ENCODE peak calls at places on chromosomes 13 and 19, in six cellular contexts. One of them, this sample, is unnamed.

GRCh38 chr13:88051746-88052482 is 380.7 kb downstream of the SLITRK5 start:
- DNase-seq in cardiac fibroblast: no peak
- DNase-seq in effector memory CD4-positive, alpha-beta T cell: no peak
- DNase-seq in choroid plexus epithelial cell: no peak
- DNase-seq in lower lobe of right lung: peak; percentile 46
- DNase-seq in Jurkat, Clone E6-1: no peak
- DNase-seq in this sample: no peak

GRCh38 chr19:58562126-58563033 is 4.0 kb upstream of the UBE2M start:
- DNase-seq in lower lobe of right lung: peak; percentile 66
- DNase-seq in cardiac fibroblast: peak; percentile 46
- DNase-seq in choroid plexus epithelial cell: peak; percentile 40
- DNase-seq in Jurkat, Clone E6-1: no peak
- DNase-seq in effector memory CD4-positive, alpha-beta T cell: no peak
- DNase-seq in this sample: peak; percentile 85

GRCh38 chr13:75101997-75102720 is 379.8 kb downstream of the TBC1D4 start:
- DNase-seq in cardiac fibroblast: no peak
- DNase-seq in choroid plexus epithelial cell: peak; percentile 52
- DNase-seq in lower lobe of right lung: no peak
- DNase-seq in Jurkat, Clone E6-1: no peak
- DNase-seq in effector memory CD4-positive, alpha-beta T cell: no peak
- DNase-seq in this sample: no peak

GRCh38 chr19:10888421-10888866 is 17.1 kb downstream of the CARM1 start:
- DNase-seq in cardiac fibroblast: no peak
- DNase-seq in Jurkat, Clone E6-1: no peak
- DNase-seq in lower lobe of right lung: no peak
- DNase-seq in choroid plexus epithelial cell: no peak
- DNase-seq in effector memory CD4-positive, alpha-beta T cell: no peak
- DNase-seq in this sample: no peak

GRCh38 chr13:59145381-59145780 is 1018.3 kb downstream of the DIAPH3 start:
- DNase-seq in choroid plexus epithelial cell: no peak
- DNase-seq in Jurkat, Clone E6-1: no peak
- DNase-seq in effector memory CD4-positive, alpha-beta T cell: no peak
- DNase-seq in cardiac fibroblast: no peak
- DNase-seq in lower lobe of right lung: no peak
- DNase-seq in this sample: no peak

GRCh38 chr19:49524812-49525455 is 2.9 kb upstream of the RCN3 start:
- DNase-seq in lower lobe of right lung: no peak
- DNase-seq in Jurkat, Clone E6-1: no peak
- DNase-seq in choroid plexus epithelial cell: no peak
- DNase-seq in effector memory CD4-positive, alpha-beta T cell: no peak
- DNase-seq in cardiac fibroblast: no peak
- DNase-seq in this sample: no peak

GRCh38 chr13:97222934-97223710 is 989 bp downstream of the MBNL2 start:
- DNase-seq in choroid plexus epithelial cell: no peak
- DNase-seq in effector memory CD4-positive, alpha-beta T cell: no peak
- DNase-seq in cardiac fibroblast: no peak
- DNase-seq in lower lobe of right lung: no peak
- DNase-seq in Jurkat, Clone E6-1: no peak
- DNase-seq in this sample: no peak

GRCh38 chr19:49165111-49165750 is 7.6 kb downstream of the TRPM4 start:
- DNase-seq in choroid plexus epithelial cell: peak; percentile 32
- DNase-seq in Jurkat, Clone E6-1: no peak
- DNase-seq in cardiac fibroblast: no peak
- DNase-seq in lower lobe of right lung: no peak
- DNase-seq in effector memory CD4-positive, alpha-beta T cell: no peak
- DNase-seq in this sample: no peak

GRCh38 chr13:112435973-112436372 is 59.8 kb downstream of the SPACA7 start:
- DNase-seq in choroid plexus epithelial cell: no peak
- DNase-seq in cardiac fibroblast: no peak
- DNase-seq in Jurkat, Clone E6-1: no peak
- DNase-seq in effector memory CD4-positive, alpha-beta T cell: no peak
- DNase-seq in lower lobe of right lung: no peak
- DNase-seq in this sample: no peak

GRCh38 chr13:52006491-52007245 is 4.6 kb downstream of the ATP7B start:
- DNase-seq in effector memory CD4-positive, alpha-beta T cell: no peak
- DNase-seq in lower lobe of right lung: no peak
- DNase-seq in choroid plexus epithelial cell: peak; percentile 27
- DNase-seq in cardiac fibroblast: no peak
- DNase-seq in Jurkat, Clone E6-1: no peak
- DNase-seq in this sample: no peak

GRCh38 chr19:3098141-3098514 is 4.0 kb downstream of the GNA11 start:
- DNase-seq in choroid plexus epithelial cell: no peak
- DNase-seq in lower lobe of right lung: no peak
- DNase-seq in Jurkat, Clone E6-1: no peak
- DNase-seq in effector memory CD4-positive, alpha-beta T cell: no peak
- DNase-seq in cardiac fibroblast: no peak
- DNase-seq in this sample: peak; percentile 10

GRCh38 chr19:12947702-12948596 is 2.3 kb downstream of the RAD23A start:
- DNase-seq in cardiac fibroblast: no peak
- DNase-seq in effector memory CD4-positive, alpha-beta T cell: no peak
- DNase-seq in Jurkat, Clone E6-1: no peak
- DNase-seq in lower lobe of right lung: peak; percentile 48
- DNase-seq in choroid plexus epithelial cell: no peak
- DNase-seq in this sample: no peak

GRCh38 chr13:71218960-71219359 is 648.0 kb downstream of the DACH1 start:
- DNase-seq in choroid plexus epithelial cell: peak; percentile 19
- DNase-seq in lower lobe of right lung: no peak
- DNase-seq in cardiac fibroblast: no peak
- DNase-seq in effector memory CD4-positive, alpha-beta T cell: no peak
- DNase-seq in Jurkat, Clone E6-1: peak; percentile 1
- DNase-seq in this sample: no peak

GRCh38 chr19:45911291-45911690 is 3.3 kb downstream of the NANOS2 start:
- DNase-seq in choroid plexus epithelial cell: no peak
- DNase-seq in cardiac fibroblast: no peak
- DNase-seq in Jurkat, Clone E6-1: no peak
- DNase-seq in lower lobe of right lung: no peak
- DNase-seq in effector memory CD4-positive, alpha-beta T cell: no peak
- DNase-seq in this sample: no peak

GRCh38 chr13:106373304-106373988 is 162.0 kb downstream of the EFNB2 start:
- DNase-seq in choroid plexus epithelial cell: peak; percentile 44
- DNase-seq in cardiac fibroblast: peak; percentile 11
- DNase-seq in lower lobe of right lung: no peak
- DNase-seq in Jurkat, Clone E6-1: no peak
- DNase-seq in effector memory CD4-positive, alpha-beta T cell: no peak
- DNase-seq in this sample: peak; percentile 19

GRCh38 chr19:43468354-43469159 is 3.1 kb upstream of the LYPD3 start:
- DNase-seq in Jurkat, Clone E6-1: no peak
- DNase-seq in lower lobe of right lung: no peak
- DNase-seq in choroid plexus epithelial cell: no peak
- DNase-seq in effector memory CD4-positive, alpha-beta T cell: no peak
- DNase-seq in cardiac fibroblast: no peak
- DNase-seq in this sample: no peak

GRCh38 chr19:44648536-44649370 is 5.0 kb downstream of the PVR start:
- DNase-seq in choroid plexus epithelial cell: peak; percentile 72
- DNase-seq in lower lobe of right lung: peak; percentile 34
- DNase-seq in cardiac fibroblast: peak; percentile 93
- DNase-seq in effector memory CD4-positive, alpha-beta T cell: no peak
- DNase-seq in Jurkat, Clone E6-1: no peak
- DNase-seq in this sample: no peak

GRCh38 chr19:28305513-28305912 is 907.4 kb downstream of the UQCRFS1 start:
- DNase-seq in cardiac fibroblast: no peak
- DNase-seq in Jurkat, Clone E6-1: peak; percentile 70
- DNase-seq in effector memory CD4-positive, alpha-beta T cell: no peak
- DNase-seq in lower lobe of right lung: no peak
- DNase-seq in choroid plexus epithelial cell: no peak
- DNase-seq in this sample: no peak

GRCh38 chr13:113022391-113023216 is 53.6 kb downstream of the MCF2L start:
- DNase-seq in lower lobe of right lung: no peak
- DNase-seq in effector memory CD4-positive, alpha-beta T cell: no peak
- DNase-seq in Jurkat, Clone E6-1: no peak
- DNase-seq in choroid plexus epithelial cell: no peak
- DNase-seq in cardiac fibroblast: no peak
- DNase-seq in this sample: no peak

GRCh38 chr13:101144808-101145419 is 271.4 kb downstream of the NALCN start:
- DNase-seq in choroid plexus epithelial cell: peak; percentile 78
- DNase-seq in Jurkat, Clone E6-1: peak; percentile 53
- DNase-seq in cardiac fibroblast: peak; percentile 73
- DNase-seq in lower lobe of right lung: no peak
- DNase-seq in effector memory CD4-positive, alpha-beta T cell: no peak
- DNase-seq in this sample: no peak

GRCh38 chr13:65606622-65607021 is 1623.5 kb downstream of the PCDH9 start:
- DNase-seq in lower lobe of right lung: no peak
- DNase-seq in Jurkat, Clone E6-1: no peak
- DNase-seq in effector memory CD4-positive, alpha-beta T cell: no peak
- DNase-seq in cardiac fibroblast: peak; percentile 58
- DNase-seq in choroid plexus epithelial cell: peak; percentile 79
- DNase-seq in this sample: no peak

GRCh38 chr19:15296353-15296752 is 36.0 kb downstream of the BRD4 start:
- DNase-seq in choroid plexus epithelial cell: no peak
- DNase-seq in cardiac fibroblast: peak; percentile 59
- DNase-seq in lower lobe of right lung: no peak
- DNase-seq in effector memory CD4-positive, alpha-beta T cell: no peak
- DNase-seq in Jurkat, Clone E6-1: no peak
- DNase-seq in this sample: no peak

GRCh38 chr13:111051656-111052232 is 63.4 kb upstream of the ARHGEF7 start:
- DNase-seq in cardiac fibroblast: no peak
- DNase-seq in Jurkat, Clone E6-1: no peak
- DNase-seq in effector memory CD4-positive, alpha-beta T cell: no peak
- DNase-seq in choroid plexus epithelial cell: no peak
- DNase-seq in lower lobe of right lung: no peak
- DNase-seq in this sample: no peak

GRCh38 chr13:39566216-39566869 is 36.6 kb downstream of the LHFPL6 start:
- DNase-seq in lower lobe of right lung: no peak
- DNase-seq in Jurkat, Clone E6-1: no peak
- DNase-seq in cardiac fibroblast: no peak
- DNase-seq in choroid plexus epithelial cell: no peak
- DNase-seq in effector memory CD4-positive, alpha-beta T cell: no peak
- DNase-seq in this sample: no peak

GRCh38 chr13:73872397-73872796 is 261.8 kb downstream of the KLF12 start:
- DNase-seq in effector memory CD4-positive, alpha-beta T cell: no peak
- DNase-seq in lower lobe of right lung: no peak
- DNase-seq in Jurkat, Clone E6-1: no peak
- DNase-seq in cardiac fibroblast: no peak
- DNase-seq in choroid plexus epithelial cell: peak; percentile 50
- DNase-seq in this sample: no peak

GRCh38 chr19:4624301-4624700 is 15.0 kb upstream of the TNFAIP8L1 start:
- DNase-seq in effector memory CD4-positive, alpha-beta T cell: no peak
- DNase-seq in choroid plexus epithelial cell: no peak
- DNase-seq in lower lobe of right lung: no peak
- DNase-seq in Jurkat, Clone E6-1: no peak
- DNase-seq in cardiac fibroblast: no peak
- DNase-seq in this sample: no peak

GRCh38 chr19:33397536-33398360 is 24.2 kb downstream of the CEBPG start:
- DNase-seq in lower lobe of right lung: peak; percentile 34
- DNase-seq in choroid plexus epithelial cell: peak; percentile 41
- DNase-seq in effector memory CD4-positive, alpha-beta T cell: no peak
- DNase-seq in cardiac fibroblast: no peak
- DNase-seq in Jurkat, Clone E6-1: no peak
- DNase-seq in this sample: no peak

GRCh38 chr19:3575260-3575741 is 2.6 kb downstream of the HMG20B start:
- DNase-seq in cardiac fibroblast: peak; percentile 43
- DNase-seq in choroid plexus epithelial cell: peak; percentile 68
- DNase-seq in effector memory CD4-positive, alpha-beta T cell: no peak
- DNase-seq in Jurkat, Clone E6-1: peak; percentile 44
- DNase-seq in lower lobe of right lung: no peak
- DNase-seq in this sample: no peak

GRCh38 chr13:50801087-50801931 is 42.2 kb downstream of the DLEU7 start:
- DNase-seq in choroid plexus epithelial cell: peak; percentile 90
- DNase-seq in effector memory CD4-positive, alpha-beta T cell: peak; percentile 20
- DNase-seq in cardiac fibroblast: peak; percentile 85
- DNase-seq in lower lobe of right lung: no peak
- DNase-seq in Jurkat, Clone E6-1: peak; percentile 89
- DNase-seq in this sample: peak; percentile 42

GRCh38 chr19:39246951-39247669 is 1.5 kb downstream of the IFNL4 start:
- DNase-seq in choroid plexus epithelial cell: peak; percentile 18
- DNase-seq in Jurkat, Clone E6-1: no peak
- DNase-seq in cardiac fibroblast: peak; percentile 7
- DNase-seq in lower lobe of right lung: peak; percentile 52
- DNase-seq in effector memory CD4-positive, alpha-beta T cell: no peak
- DNase-seq in this sample: peak; percentile 30
- H3K4me3 ChIP-seq in choroid plexus epithelial cell: no peak overlapping the region
- H3K4me3 ChIP-seq in Jurkat, Clone E6-1: no peak overlapping the region
- H3K4me3 ChIP-seq in cardiac fibroblast: no peak overlapping the region
- H3K4me3 ChIP-seq in lower lobe of right lung: peak overlapping the region; percentile 19
- H3K4me3 ChIP-seq in effector memory CD4-positive, alpha-beta T cell: peak overlapping the region; percentile 22
- H3K4me3 ChIP-seq in this sample: no peak overlapping the region

GRCh38 chr19:41941410-41942202 is 13.4 kb upstream of the ERFL start:
- DNase-seq in lower lobe of right lung: no peak
- DNase-seq in cardiac fibroblast: no peak
- DNase-seq in effector memory CD4-positive, alpha-beta T cell: no peak
- DNase-seq in choroid plexus epithelial cell: no peak
- DNase-seq in Jurkat, Clone E6-1: no peak
- DNase-seq in this sample: no peak

GRCh38 chr19:41945135-41945766 is 13.9 kb downstream of the RABAC1 start:
- DNase-seq in effector memory CD4-positive, alpha-beta T cell: peak; percentile 90
- DNase-seq in choroid plexus epithelial cell: no peak
- DNase-seq in cardiac fibroblast: no peak
- DNase-seq in lower lobe of right lung: no peak
- DNase-seq in Jurkat, Clone E6-1: no peak
- DNase-seq in this sample: peak; percentile 90

GRCh38 chr19:41939861-41940442 is 11.7 kb upstream of the ERFL start:
- DNase-seq in cardiac fibroblast: no peak
- DNase-seq in choroid plexus epithelial cell: no peak
- DNase-seq in lower lobe of right lung: peak; percentile 62
- DNase-seq in effector memory CD4-positive, alpha-beta T cell: peak; percentile 33
- DNase-seq in Jurkat, Clone E6-1: no peak
- DNase-seq in this sample: peak; percentile 65

GRCh38 chr19:41940443-41941409 is 12.5 kb upstream of the ERFL start:
- DNase-seq in effector memory CD4-positive, alpha-beta T cell: no peak
- DNase-seq in Jurkat, Clone E6-1: no peak
- DNase-seq in cardiac fibroblast: no peak
- DNase-seq in lower lobe of right lung: no peak
- DNase-seq in choroid plexus epithelial cell: no peak
- DNase-seq in this sample: no peak

GRCh38 chr19:41944336-41944735 is 14.8 kb downstream of the RABAC1 start:
- DNase-seq in lower lobe of right lung: no peak
- DNase-seq in Jurkat, Clone E6-1: no peak
- DNase-seq in effector memory CD4-positive, alpha-beta T cell: no peak
- DNase-seq in cardiac fibroblast: no peak
- DNase-seq in choroid plexus epithelial cell: no peak
- DNase-seq in this sample: no peak
- H3K4me3 ChIP-seq in lower lobe of right lung: no peak overlapping the region
- H3K4me3 ChIP-seq in Jurkat, Clone E6-1: no peak overlapping the region
- H3K4me3 ChIP-seq in effector memory CD4-positive, alpha-beta T cell: no peak overlapping the region
- H3K4me3 ChIP-seq in cardiac fibroblast: no peak overlapping the region
- H3K4me3 ChIP-seq in choroid plexus epithelial cell: no peak overlapping the region
- H3K4me3 ChIP-seq in this sample: no peak overlapping the region

GRCh38 chr19:14272623-14273022 is 66.7 kb upstream of the ADGRL1 start:
- DNase-seq in Jurkat, Clone E6-1: no peak
- DNase-seq in effector memory CD4-positive, alpha-beta T cell: no peak
- DNase-seq in cardiac fibroblast: no peak
- DNase-seq in lower lobe of right lung: no peak
- DNase-seq in choroid plexus epithelial cell: no peak
- DNase-seq in this sample: no peak

GRCh38 chr19:14271830-14272229 is 65.9 kb upstream of the ADGRL1 start:
- DNase-seq in effector memory CD4-positive, alpha-beta T cell: no peak
- DNase-seq in cardiac fibroblast: no peak
- DNase-seq in lower lobe of right lung: no peak
- DNase-seq in choroid plexus epithelial cell: no peak
- DNase-seq in Jurkat, Clone E6-1: no peak
- DNase-seq in this sample: no peak

GRCh38 chr19:14277608-14278007 is 71.6 kb upstream of the ADGRL1 start:
- DNase-seq in choroid plexus epithelial cell: no peak
- DNase-seq in effector memory CD4-positive, alpha-beta T cell: no peak
- DNase-seq in cardiac fibroblast: no peak
- DNase-seq in lower lobe of right lung: no peak
- DNase-seq in Jurkat, Clone E6-1: no peak
- DNase-seq in this sample: no peak
- H3K4me3 ChIP-seq in choroid plexus epithelial cell: no peak overlapping the region
- H3K4me3 ChIP-seq in effector memory CD4-positive, alpha-beta T cell: no peak overlapping the region
- H3K4me3 ChIP-seq in cardiac fibroblast: no peak overlapping the region
- H3K4me3 ChIP-seq in lower lobe of right lung: no peak overlapping the region
- H3K4me3 ChIP-seq in Jurkat, Clone E6-1: no peak overlapping the region
- H3K4me3 ChIP-seq in this sample: no peak overlapping the region

GRCh38 chr13:48412100-48412556 is 785 bp downstream of the LPAR6 start:
- DNase-seq in cardiac fibroblast: no peak
- DNase-seq in choroid plexus epithelial cell: peak; percentile 43
- DNase-seq in lower lobe of right lung: no peak
- DNase-seq in Jurkat, Clone E6-1: no peak
- DNase-seq in effector memory CD4-positive, alpha-beta T cell: no peak
- DNase-seq in this sample: no peak
- H3K4me3 ChIP-seq in cardiac fibroblast: peak overlapping the region; percentile 63
- H3K4me3 ChIP-seq in choroid plexus epithelial cell: peak overlapping the region; percentile 74
- H3K4me3 ChIP-seq in lower lobe of right lung: peak overlapping the region; percentile 59
- H3K4me3 ChIP-seq in Jurkat, Clone E6-1: peak overlapping the region; percentile 23
- H3K4me3 ChIP-seq in effector memory CD4-positive, alpha-beta T cell: peak overlapping the region; percentile 80
- H3K4me3 ChIP-seq in this sample: no peak overlapping the region